ENCODE peak calls at places on chromosomes 1 and 21, in nine cellular contexts. P is stimulated activated CD8-positive, alpha-beta memory T cell treated with anti-CD3 and anti-CD28 coated beads, Interleukin-4, amount 100 ng/mL, for 24 hours; L is nephron progenitor cell; E is spleen; F is HT1080; U is H7; C is CD4-positive, alpha-beta memory T cell; K is foreskin keratinocyte; Z is epithelial cell of esophagus. S is an unnamed sample.
A peak's percentile ranks its signal among the peaks of the same experiment; 100 is the strongest.

GRCh38 chr1:232963366-232963765 is 13.0 kb downstream of the NTPCR start:
- DNase-seq in P (no peak), L (no peak), E (no peak), F (no peak), U (no peak), C (no peak), K (no peak), Z (no peak), S (no peak)

GRCh38 chr1:25700124-25700523 is 83.5 kb downstream of the MAN1C1 start:
- DNase-seq in P (no peak), L (no peak), E (no peak), F (no peak), U (no peak), C (no peak), K (no peak), Z (no peak), S (no peak)

GRCh38 chr1:229341811-229342304 is 989 bp downstream of the CCSAP start:
- DNase-seq in P (no peak), L (no peak), E (no peak), F (no peak), U (no peak), C (peak; percentile 8), K (no peak), Z (no peak), S (no peak)

GRCh38 chr1:245869847-245870246 is 637.2 kb downstream of the SMYD3 start:
- DNase-seq in P (no peak), L (no peak), E (no peak), F (no peak), U (no peak), C (no peak), K (no peak), Z (peak; percentile 35), S (no peak)

GRCh38 chr1:100452641-100453040 is 85.3 kb upstream of the GPR88 start:
- DNase-seq in P (no peak), L (no peak), E (no peak), F (no peak), U (no peak), C (peak; percentile 83), K (no peak), Z (peak; percentile 33), S (no peak)

GRCh38 chr1:43293896-43294760 is 6.7 kb upstream of the TIE1 start:
- DNase-seq in P (no peak), L (no peak), E (no peak), F (peak; percentile 72), U (no peak), C (no peak), K (peak; percentile 38), Z (peak; percentile 65), S (peak; percentile 37)

GRCh38 chr1:94022471-94023189 is 98.3 kb downstream of the ABCA4 start:
- DNase-seq in P (no peak), L (no peak), E (no peak), F (peak; percentile 72), U (no peak), C (no peak), K (peak; percentile 45), Z (peak; percentile 88), S (no peak)

GRCh38 chr1:112515311-112516009 is 6.7 kb downstream of the WNT2B start:
- DNase-seq in P (no peak), L (peak; percentile 58), E (no peak), F (no peak), U (peak; percentile 74), C (no peak), K (no peak), Z (no peak), S (peak; percentile 96)

GRCh38 chr1:12040457-12041051 is 21.3 kb downstream of the MIIP start:
- DNase-seq in P (no peak), L (no peak), E (no peak), F (peak; percentile 73), U (no peak), C (no peak), K (peak; percentile 21), Z (peak; percentile 19), S (peak; percentile 64)

GRCh38 chr1:242828828-242829227 is 304.3 kb upstream of the PLD5 start:
- DNase-seq in P (no peak), L (no peak), E (no peak), F (no peak), U (peak; percentile 36), C (no peak), K (no peak), Z (no peak), S (peak; percentile 74)

GRCh38 chr1:223298706-223299105 is 65.3 kb downstream of the SUSD4 start:
- DNase-seq in P (no peak), L (no peak), E (no peak), F (no peak), U (no peak), C (no peak), K (no peak), Z (no peak), S (no peak)

GRCh38 chr1:2443285-2444137 is 31.1 kb upstream of the PEX10 start:
- DNase-seq in P (no peak), L (peak; percentile 70), E (no peak), F (no peak), U (peak; percentile 92), C (peak; percentile 13), K (no peak), Z (no peak), S (peak; percentile 81)

GRCh38 chr1:19367584-19368041 is 55.5 kb downstream of the SLC66A1 start:
- DNase-seq in P (no peak), L (no peak), E (no peak), F (no peak), U (no peak), C (no peak), K (peak; percentile 88), Z (peak; percentile 78), S (no peak)

GRCh38 chr1:15326691-15327530 is 79.9 kb downstream of the FHAD1 start:
- DNase-seq in P (no peak), L (peak; percentile 41), E (peak; percentile 58), F (no peak), U (no peak), C (no peak), K (no peak), Z (no peak), S (peak; percentile 89)

GRCh38 chr21:46080171-46081021 is 17.5 kb upstream of the COL6A2 start:
- DNase-seq in P (no peak), L (no peak), E (peak; percentile 71), F (no peak), U (no peak), C (no peak), K (no peak), Z (no peak), S (no peak)

GRCh38 chr1:27588256-27589232 is 15.4 kb downstream of the AHDC1 start:
- DNase-seq in P (no peak), L (no peak), E (no peak), F (no peak), U (no peak), C (no peak), K (no peak), Z (no peak), S (no peak)

GRCh38 chr1:32703479-32704291 is 1.1 kb upstream of the SYNC start:
- DNase-seq in P (no peak), L (no peak), E (peak; percentile 64), F (peak; percentile 67), U (peak; percentile 73), C (no peak), K (peak; percentile 77), Z (peak; percentile 74), S (peak; percentile 34)

GRCh38 chr1:164310166-164310565 is 248.8 kb upstream of the PBX1 start:
- DNase-seq in P (no peak), L (no peak), E (no peak), F (no peak), U (no peak), C (no peak), K (no peak), Z (no peak), S (no peak)

GRCh38 chr21:26888256-26888655 is 43.0 kb upstream of the ADAMTS1 start:
- DNase-seq in P (no peak), L (no peak), E (no peak), F (no peak), U (no peak), C (no peak), K (no peak), Z (no peak), S (no peak)

GRCh38 chr1:203491664-203492485 is 2.1 kb upstream of the OPTC start:
- DNase-seq in P (no peak), L (no peak), E (no peak), F (no peak), U (no peak), C (no peak), K (no peak), Z (no peak), S (peak; percentile 68)

GRCh38 chr1:173426057-173426456 is 51.1 kb upstream of the PRDX6 start:
- DNase-seq in P (no peak), L (no peak), E (no peak), F (peak; percentile 32), U (no peak), C (no peak), K (peak; percentile 25), Z (peak; percentile 59), S (no peak)

GRCh38 chr1:11680270-11681070 is 478 bp downstream of the MAD2L2 start:
- DNase-seq in P (peak; percentile 26), L (no peak), E (no peak), F (peak; percentile 42), U (peak; percentile 86), C (no peak), K (no peak), Z (no peak), S (peak; percentile 53)

GRCh38 chr21:24895885-24896734 is 711.2 kb downstream of the MRPL39 start:
- DNase-seq in P (no peak), L (no peak), E (no peak), F (peak; percentile 34), U (no peak), C (no peak), K (peak; percentile 25), Z (no peak), S (peak; percentile 27)

GRCh38 chr1:64891440-64891815 is 74.9 kb downstream of the JAK1 start:
- DNase-seq in P (no peak), L (no peak), E (no peak), F (no peak), U (no peak), C (no peak), K (no peak), Z (no peak), S (no peak)

GRCh38 chr1:226248091-226248490 is 24.6 kb downstream of the MIXL1 start:
- DNase-seq in P (no peak), L (no peak), E (no peak), F (no peak), U (no peak), C (no peak), K (no peak), Z (no peak), S (no peak)

GRCh38 chr1:116125761-116126160 is 14.6 kb downstream of the MAB21L3 start:
- DNase-seq in P (no peak), L (no peak), E (no peak), F (no peak), U (no peak), C (no peak), K (no peak), Z (peak; percentile 71), S (no peak)

GRCh38 chr1:181122227-181122626 is 33.7 kb downstream of the IER5 start:
- DNase-seq in P (no peak), L (no peak), E (no peak), F (no peak), U (no peak), C (no peak), K (no peak), Z (no peak), S (no peak)

S was measured in neural progenitor cell.